ENCODE peak calls at places on chromosome 17, in five cellular contexts. G is neural progenitor cell, Y is SK-N-SH, Z is adrenal gland, P is cardiac muscle cell. K is an unnamed sample.

GRCh38 chr17:10126554-10127493 is 71.6 kb downstream of the GAS7 start:
- DNase-seq in Y (peak; percentile 63), Z (peak; percentile 36), G (peak; percentile 19), P (no peak), K (no peak)

GRCh38 chr17:44221862-44222111 is 2.3 kb upstream of the UBTF start:
- DNase-seq in P (no peak), Z (no peak), G (no peak), Y (no peak), K (no peak)

GRCh38 chr17:37158290-37158689 is 209.5 kb downstream of the AATF start:
- DNase-seq in Y (no peak), Z (no peak), G (no peak), P (no peak), K (no peak)

GRCh38 chr17:39736319-39737165 is 1.2 kb upstream of the GRB7 start:
- DNase-seq in Y (no peak), Z (no peak), G (no peak), P (no peak), K (no peak)

GRCh38 chr17:44001461-44001920 is 2.9 kb upstream of the NAGS start:
- DNase-seq in G (no peak), Z (no peak), Y (no peak), P (no peak), K (no peak)

GRCh38 chr17:73765824-73766563 is 121.7 kb upstream of the SDK2 start:
- DNase-seq in Z (no peak), Y (no peak), P (no peak), G (no peak), K (no peak)

GRCh38 chr17:78343433-78344201 is 16.3 kb downstream of the SOCS3 start:
- DNase-seq in G (no peak), P (no peak), Y (no peak), Z (no peak), K (peak; percentile 67)

GRCh38 chr17:29709861-29710849 is 87.4 kb upstream of the CORO6 start:
- DNase-seq in Z (no peak), Y (no peak), G (no peak), P (no peak), K (no peak)

GRCh38 chr17:17042851-17043667 is 802 bp downstream of the MPRIP start:
- DNase-seq in Z (peak; percentile 47), Y (no peak), P (peak; percentile 28), G (peak; percentile 45), K (no peak)

GRCh38 chr17:27578718-27579085 is 52.3 kb upstream of the LGALS9 start:
- DNase-seq in G (no peak), Y (no peak), P (no peak), Z (no peak), K (no peak)

GRCh38 chr17:50834786-50835562 is 412 bp upstream of the WFIKKN2 start:
- DNase-seq in Y (no peak), P (peak; percentile 40), G (peak; percentile 25), Z (peak; percentile 57), K (no peak)

GRCh38 chr17:81990836-81991683 is 13.6 kb downstream of the ASPSCR1 start:
- DNase-seq in Y (no peak), G (no peak), P (no peak), Z (no peak), K (no peak)

GRCh38 chr17:7156342-7156940 is 22.7 kb downstream of the ASGR1 start:
- DNase-seq in G (no peak), Z (no peak), Y (no peak), P (no peak), K (no peak)

GRCh38 chr17:17877548-17878358 is 41.0 kb upstream of the SREBF1 start:
- DNase-seq in Y (peak; percentile 74), G (peak; percentile 92), Z (peak; percentile 95), P (peak; percentile 88), K (no peak)

GRCh38 chr17:42027961-42028790 is 8.3 kb downstream of the NKIRAS2 start:
- DNase-seq in Y (no peak), G (peak; percentile 71), Z (no peak), P (peak; percentile 46), K (no peak)

GRCh38 chr17:44655983-44656700 is at the start of gene MEIOC:
- DNase-seq in G (peak; percentile 80), Y (peak; percentile 97), P (peak; percentile 48), Z (no peak), K (peak; percentile 2)

GRCh38 chr17:63405741-63406261 is 40.3 kb downstream of the CYB561 start:
- DNase-seq in Z (no peak), P (peak; percentile 64), Y (peak; percentile 54), G (peak; percentile 75), K (no peak)

GRCh38 chr17:45190503-45191282 is 29.0 kb downstream of the HEXIM2 start:
- DNase-seq in Y (no peak), G (no peak), Z (no peak), P (no peak), K (no peak)

GRCh38 chr17:35297666-35298065 is 54.8 kb downstream of the SLFN5 start:
- DNase-seq in Y (no peak), G (no peak), P (no peak), Z (no peak), K (no peak)
- H3K9me3 ChIP-seq in Y (no peaks in the 10 kb centered on the region), G (peaks cover 6% of the 10 kb centered on the region), P (no peaks in the 10 kb centered on the region), Z (no peaks in the 10 kb centered on the region), K (no peaks in the 10 kb centered on the region)

GRCh38 chr17:59431606-59432005 is 100.2 kb downstream of the YPEL2 start:
- DNase-seq in Z (no peak), Y (no peak), P (no peak), G (no peak), K (no peak)
- H3K4me1 ChIP-seq in Z (peaks cover 14% of the 10 kb centered on the region), Y (peaks cover 4% of the 10 kb centered on the region), P (peaks cover 29% of the 10 kb centered on the region), G (no peaks in the 10 kb centered on the region), K (no peaks in the 10 kb centered on the region)

GRCh38 chr17:83115202-83115651 is 35.8 kb downstream of the METRNL start:
- DNase-seq in Y (no peak), Z (no peak), P (no peak), G (no peak), K (no peak)
- H3K27me3 ChIP-seq in Y (peaks cover under 1% of the 10 kb centered on the region), Z (no peaks in the 10 kb centered on the region), P (peaks cover 16% of the 10 kb centered on the region), G (peaks cover 22% of the 10 kb centered on the region), K (no peaks in the 10 kb centered on the region)

GRCh38 chr17:5179003-5179402 is 12.7 kb downstream of the ZNF594 start:
- DNase-seq in P (no peak), Y (no peak), G (no peak), Z (no peak), K (no peak)
- H3K9me3 ChIP-seq in P (peaks cover 13% of the 10 kb centered on the region), Y (peaks cover 72% of the 10 kb centered on the region), G (peaks cover 69% of the 10 kb centered on the region), Z (peaks cover 9% of the 10 kb centered on the region), K (peaks cover 53% of the 10 kb centered on the region)

DNA sequence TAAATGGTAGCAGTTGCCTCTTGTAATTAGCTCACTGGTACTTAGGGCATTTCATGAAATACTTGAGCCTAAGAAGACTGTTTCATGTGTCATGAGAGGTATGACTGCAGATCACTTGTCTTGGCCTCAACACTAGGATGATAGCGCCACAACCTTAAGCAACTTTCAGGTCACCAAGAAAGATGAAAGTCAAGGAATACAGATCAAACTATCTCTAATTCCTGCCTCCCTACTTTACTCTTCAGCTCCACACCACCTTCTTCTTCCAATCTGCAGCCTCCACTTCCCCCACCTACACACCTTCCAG is 28.1 kb downstream of the GNA13 start:
- DNase-seq in P (no peak), G (no peak), Z (no peak), Y (no peak), K (no peak)
- H3K4me1 ChIP-seq in P (no peaks in the 10 kb centered on the region), G (no peaks in the 10 kb centered on the region), Z (peaks cover 13% of the 10 kb centered on the region), Y (peaks cover 6% of the 10 kb centered on the region), K (peaks cover 30% of the 10 kb centered on the region)

GRCh38 chr17:48646183-48647102 is 20.3 kb upstream of the HOXB9 start:
- DNase-seq in P (no peak), Y (peak; percentile 23), Z (peak; percentile 22), G (peak; percentile 42), K (no peak)
- H3K27me3 ChIP-seq in P (peaks cover 98% of the 10 kb centered on the region), Y (peaks cover 89% of the 10 kb centered on the region), Z (peaks cover 74% of the 10 kb centered on the region), G (peaks cover 100% of the 10 kb centered on the region), K (peaks cover 48% of the 10 kb centered on the region)

DNA sequence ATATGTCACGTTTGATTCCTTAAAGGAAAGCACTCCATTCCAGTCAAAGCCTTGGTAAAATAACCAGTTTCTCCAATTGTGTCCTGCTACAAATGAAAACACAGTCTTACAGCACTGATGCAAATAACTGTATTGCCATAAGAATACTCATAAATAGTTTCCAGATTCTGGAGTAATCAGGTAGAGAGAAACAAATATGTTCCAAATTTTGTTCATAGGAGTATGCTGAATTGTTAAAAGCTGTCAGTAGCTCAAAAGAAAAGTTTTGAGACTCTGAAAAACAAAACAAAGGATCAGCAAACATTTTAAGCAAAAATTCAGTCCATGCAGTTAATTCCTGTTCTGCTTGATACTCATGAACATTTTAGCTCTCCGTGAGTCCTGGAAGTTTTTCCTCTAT is 7.8 kb downstream of the DHRS7B start:
- DNase-seq in Y (no peak), P (no peak), Z (no peak), G (no peak), K (no peak)
- H3K9me3 ChIP-seq in Y (peaks cover 5% of the 10 kb centered on the region), P (no peaks in the 10 kb centered on the region), Z (no peaks in the 10 kb centered on the region), G (peaks cover 40% of the 10 kb centered on the region), K (peaks cover 3% of the 10 kb centered on the region)

GRCh38 chr17:67293251-67294203 is 48.5 kb upstream of the HELZ start:
- DNase-seq in Z (peak; percentile 72), P (peak; percentile 64), G (peak; percentile 75), Y (peak; percentile 62), K (peak; percentile 58)
- H3K4me1 ChIP-seq in Z (peaks cover 4% of the 10 kb centered on the region), P (no peaks in the 10 kb centered on the region), G (no peaks in the 10 kb centered on the region), Y (no peaks in the 10 kb centered on the region), K (no peaks in the 10 kb centered on the region)